ENCODE peak calls at places on chromosomes 7 and 10, in five cellular contexts. Q is A549, G is fibroblast of lung, T is cardiac muscle cell, B is ovary. X is an unnamed sample. For H3K4me1, the result is how much of the 10 kb centered on the place peaks cover.

GRCh38 chr10:100534726-100535125 is 1.0 kb upstream of the HIF1AN start:
- DNase-seq in Q (no peak), B (no peak), G (no peak), T (no peak), X (no peak)

GRCh38 chr10:31782701-31783100 is 145.9 kb downstream of the ARHGAP12 start:
- DNase-seq in T (no peak), G (no peak), Q (no peak), B (no peak), X (no peak)

GRCh38 chr7:116732788-116733709 is 61.1 kb downstream of the MET start:
- DNase-seq in G (no peak), T (no peak), B (no peak), Q (no peak), X (no peak)

GRCh38 chr7:157558875-157559595 is 222.2 kb downstream of the DNAJB6 start:
- DNase-seq in B (peak), G (no peak), Q (no peak), T (no peak), X (no peak)

GRCh38 chr7:24869572-24869971 is 110.4 kb downstream of the OSBPL3 start:
- DNase-seq in G (no peak), B (no peak), Q (no peak), T (no peak), X (no peak)

GRCh38 chr7:81810448-81811155 is 40.8 kb upstream of the HGF start:
- DNase-seq in B (no peak), T (no peak), G (no peak), Q (no peak), X (no peak)

GRCh38 chr10:87608756-87609155 is 50.9 kb upstream of the PAPSS2 start:
- DNase-seq in T (no peak), G (no peak), Q (no peak), B (no peak), X (no peak)

GRCh38 chr7:142535123-142535779 is 214.0 kb upstream of the PRSS1 start:
- DNase-seq in G (peak), B (no peak), T (peak), Q (peak), X (no peak)

GRCh38 chr7:107966701-107967100 is 36.3 kb downstream of the LAMB1 start:
- DNase-seq in Q (peak), B (no peak), T (peak), G (peak), X (no peak)

GRCh38 chr7:150806863-150807262 is 6.3 kb downstream of the TMEM176A start:
- DNase-seq in Q (no peak), G (no peak), B (no peak), T (no peak), X (no peak)

GRCh38 chr7:80467069-80467468 is 44.8 kb downstream of the GNAT3 start:
- DNase-seq in T (peak), Q (peak), G (peak), B (no peak), X (no peak)

GRCh38 chr10:53754851-53755250 is 982.3 kb upstream of the MBL2 start:
- DNase-seq in G (peak), Q (no peak), T (no peak), B (no peak), X (no peak)

GRCh38 chr10:73937333-73938020 is 26.5 kb downstream of the PLAU start:
- DNase-seq in B (no peak), Q (no peak), G (no peak), T (no peak), X (no peak)

GRCh38 chr10:113020838-113021237 is 70.8 kb downstream of the TCF7L2 start:
- DNase-seq in T (no peak), G (no peak), B (no peak), Q (no peak), X (no peak)
- H3K4me1 ChIP-seq in T (under half), G (under half), B (under half), Q (half or more), X (under half)

DNA sequence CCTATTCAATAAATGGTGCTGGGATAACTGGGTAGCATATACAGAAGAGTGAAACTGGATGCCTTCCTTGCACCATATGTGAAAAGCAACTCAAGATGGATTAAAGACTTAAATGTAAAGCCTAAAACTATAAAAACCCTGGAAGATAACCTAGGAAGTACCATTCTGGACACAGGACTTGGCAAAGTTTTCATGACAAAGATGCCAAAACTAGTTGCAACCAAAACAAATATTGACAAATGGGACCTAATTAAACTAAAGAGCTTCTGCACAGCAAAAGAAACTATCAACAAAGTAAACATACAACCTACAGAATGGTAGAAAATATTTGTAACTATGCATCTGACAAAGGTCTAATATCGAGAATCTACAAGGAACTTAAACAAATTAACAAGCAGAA is 129.1 kb upstream of the CTBP2 start:
- DNase-seq in T (no peak), B (no peak), G (no peak), Q (no peak), X (no peak)
- TF ChIP-seq CTCF in T (no peak), B (no peak), G (no peak), Q (no peak), X (no peak)

GRCh38 chr10:77604063-77604462 is 33.5 kb downstream of the KCNMA1 start:
- DNase-seq in Q (no peak), B (no peak), T (no peak), G (no peak), X (no peak)

GRCh38 chr10:77601488-77601887 is 36.1 kb downstream of the KCNMA1 start:
- DNase-seq in B (no peak), G (no peak), Q (peak), T (no peak), X (no peak)

GRCh38 chr10:77602231-77602912 is 35.2 kb downstream of the KCNMA1 start:
- DNase-seq in Q (no peak), T (no peak), B (no peak), G (peak), X (no peak)

GRCh38 chr10:77603529-77603927 is 34.1 kb downstream of the KCNMA1 start:
- DNase-seq in T (no peak), Q (peak), G (peak), B (no peak), X (no peak)

GRCh38 chr10:77602913-77603528 is 34.6 kb downstream of the KCNMA1 start:
- DNase-seq in T (no peak), Q (no peak), G (peak), B (no peak), X (no peak)
- H3K4me1 ChIP-seq in T (under half), Q (under half), G (under half), B (under half), X (under half)

GRCh38 chr10:133061296-133062038 is 26.3 kb upstream of the ADGRA1 start:
- DNase-seq in B (no peak), Q (no peak), G (no peak), T (no peak), X (no peak)
- TF ChIP-seq CTCF in B (no peak), Q (no peak), G (no peak), T (no peak), X (no peak)

GRCh38 chr10:122145113-122145512 is 126.0 kb upstream of the BTBD16 start:
- DNase-seq in T (no peak), G (no peak), B (no peak), Q (no peak), X (no peak)
- H3K4me1 ChIP-seq in T (half or more), G (under half), B (under half), Q (half or more), X (under half)